ENCODE peak calls at places on chromosomes 7 and 10, in four cellular contexts. Y, Z, L and Q are unnamed samples.

GRCh38 chr10:59099536-59099935 is 76.9 kb upstream of the PHYHIPL start:
- DNase-seq in Y (no peak), L (no peak), Z (no peak), Q (no peak)

GRCh38 chr10:125123363-125124113 is 36.8 kb downstream of the CTBP2 start:
- DNase-seq in L (no peak), Y (no peak), Z (peak; percentile 95), Q (peak; percentile 57)

GRCh38 chr7:33733865-33734650 is 171.3 kb upstream of the BMPER start:
- DNase-seq in Z (no peak), L (no peak), Y (no peak), Q (no peak)

GRCh38 chr10:43861966-43862751 is 213.5 kb upstream of the ZNF32 start:
- DNase-seq in L (no peak), Z (peak; percentile 82), Y (no peak), Q (peak; percentile 57)

GRCh38 chr10:49700997-49701396 is 21.5 kb downstream of the C10orf53 start:
- DNase-seq in Y (no peak), Z (no peak), L (no peak), Q (no peak)

GRCh38 chr7:93889261-93889660 is 1.3 kb downstream of the TFPI2 start:
- DNase-seq in Z (peak; percentile 80), Y (no peak), L (no peak), Q (no peak)

GRCh38 chr7:111210996-111211395 is 120.1 kb downstream of the LRRN3 start:
- DNase-seq in Y (no peak), Z (peak; percentile 58), L (no peak), Q (no peak)

GRCh38 chr7:127769696-127770400 is 117.9 kb downstream of the SND1 start:
- DNase-seq in Y (no peak), L (no peak), Z (peak; percentile 30), Q (no peak)

GRCh38 chr7:138934861-138935260 is 46.3 kb downstream of the KIAA1549 start:
- DNase-seq in L (no peak), Y (no peak), Z (peak; percentile 41), Q (no peak)

GRCh38 chr10:89047397-89047796 is 56.8 kb downstream of the FAS start:
- DNase-seq in L (no peak), Y (no peak), Z (no peak), Q (no peak)

GRCh38 chr10:61828788-61829187 is 72.7 kb upstream of the ARID5B start:
- DNase-seq in Z (no peak), Y (no peak), L (no peak), Q (no peak)

GRCh38 chr10:22341936-22342222 is 3.4 kb upstream of the SPAG6 start:
- DNase-seq in Y (no peak), L (no peak), Z (no peak), Q (no peak)

GRCh38 chr10:4672199-4672598 is 153.8 kb upstream of the AKR1E2 start:
- DNase-seq in L (no peak), Y (no peak), Z (peak; percentile 46), Q (no peak)

GRCh38 chr10:14820010-14820774 is 17.6 kb downstream of the CDNF start:
- DNase-seq in L (no peak), Z (peak; percentile 75), Y (no peak), Q (no peak)

GRCh38 chr10:47287805-47288204 is 12.2 kb upstream of the GDF10 start:
- DNase-seq in L (no peak), Z (no peak), Y (no peak), Q (no peak)

GRCh38 chr10:62511656-62512055 is 137.5 kb downstream of the ZNF365 start:
- DNase-seq in Y (no peak), L (no peak), Z (no peak), Q (no peak)

GRCh38 chr10:75976681-75977080 is 545.3 kb downstream of the LRMDA start:
- DNase-seq in Z (no peak), Y (no peak), L (no peak), Q (no peak)

GRCh38 chr7:101814996-101815825 is 2.2 kb upstream of the CUX1 start:
- DNase-seq in Y (peak; percentile 76), Z (no peak), L (peak; percentile 70), Q (no peak)

GRCh38 chr7:72335561-72336381 is 76.4 kb downstream of the CALN1 start:
- DNase-seq in Z (no peak), Y (no peak), L (no peak), Q (no peak)

GRCh38 chr7:72336887-72337821 is 75.0 kb downstream of the CALN1 start:
- DNase-seq in L (no peak), Z (no peak), Y (no peak), Q (no peak)

GRCh38 chr7:72334733-72335132 is 77.4 kb downstream of the CALN1 start:
- DNase-seq in Y (no peak), Z (no peak), L (no peak), Q (no peak)

GRCh38 chr7:72337822-72338167 is 74.3 kb downstream of the CALN1 start:
- DNase-seq in L (no peak), Y (no peak), Z (no peak), Q (no peak)

GRCh38 chr7:72336382-72336886 is 75.7 kb downstream of the CALN1 start:
- DNase-seq in L (no peak), Y (no peak), Z (no peak), Q (no peak)
- H3K4me3 ChIP-seq in L (no peak overlapping the region), Y (no peak overlapping the region), Z (no peak overlapping the region), Q (no peak overlapping the region)

GRCh38 chr10:99781734-99782429 is 558 bp upstream of the ABCC2 start:
- DNase-seq in Y (no peak), Z (no peak), L (no peak), Q (no peak)
- H3K4me3 ChIP-seq in Y (no peak overlapping the region), Z (no peak overlapping the region), L (no peak overlapping the region), Q (no peak overlapping the region)

GRCh38 chr7:120395526-120396019 is 122.6 kb downstream of the KCND2 start:
- DNase-seq in Z (no peak), Y (no peak), L (no peak), Q (no peak)

GRCh38 chr7:120398284-120399000 is 125.5 kb downstream of the KCND2 start:
- DNase-seq in L (no peak), Y (no peak), Z (no peak), Q (no peak)

DNA sequence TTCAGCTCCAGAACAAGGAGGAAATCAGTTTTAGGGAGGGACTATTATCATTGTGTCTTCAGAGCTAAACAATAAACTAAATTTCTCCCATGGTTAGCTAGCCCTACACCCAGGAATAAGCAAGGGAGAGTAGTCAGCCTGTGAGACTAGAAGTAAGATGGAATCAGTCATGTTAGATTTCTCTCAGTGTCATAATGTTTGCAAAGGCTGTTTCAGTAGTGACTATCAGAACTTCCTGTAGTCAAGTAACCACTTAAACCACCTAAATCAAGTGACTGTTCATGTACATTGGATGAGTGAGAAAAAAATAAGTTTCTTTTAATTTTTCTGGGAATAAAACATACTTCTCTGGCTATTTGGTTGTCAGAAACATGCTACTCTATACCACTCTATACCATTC is 121.6 kb downstream of the KCND2 start:
- DNase-seq in L (no peak), Z (no peak), Y (no peak), Q (no peak)
- H3K4me3 ChIP-seq in L (no peak overlapping the region), Z (no peak overlapping the region), Y (no peak overlapping the region), Q (no peak overlapping the region)

DNA sequence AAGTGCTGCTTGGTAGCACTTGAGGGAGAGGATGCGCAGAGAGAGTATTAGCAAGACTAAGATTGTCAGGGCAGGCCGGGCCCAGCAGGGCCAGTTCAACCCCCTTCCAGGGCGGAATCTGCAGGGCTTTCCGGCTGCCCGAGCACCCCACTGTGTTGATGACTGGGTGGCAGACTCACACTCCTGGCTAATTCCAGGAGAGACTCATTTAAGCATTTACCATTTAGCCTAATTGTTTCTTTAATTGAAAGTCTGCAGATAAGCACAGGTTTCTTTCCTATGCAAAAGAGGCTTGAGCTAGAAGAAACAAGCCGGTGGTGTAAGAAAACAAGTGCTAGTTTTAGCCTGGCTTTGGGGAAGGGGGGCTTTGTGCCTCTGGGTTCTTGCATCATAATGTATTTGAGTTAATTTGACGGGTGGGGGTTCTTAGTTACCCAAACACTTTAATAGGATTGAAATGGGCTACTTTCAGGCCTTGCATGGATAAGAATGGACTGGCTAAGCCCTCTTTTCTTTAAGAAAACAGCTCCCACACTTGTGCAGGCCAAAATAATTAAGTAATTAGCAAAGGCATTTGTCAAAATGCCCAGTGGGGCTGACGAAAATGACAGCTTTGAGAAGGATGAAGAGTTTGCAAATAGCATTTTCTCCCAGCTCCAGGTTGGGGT is 201.3 kb downstream of the MYOF start:
- DNase-seq in L (no peak), Z (no peak), Y (no peak), Q (no peak)
- H3K4me3 ChIP-seq in L (no peak overlapping the region), Z (no peak overlapping the region), Y (no peak overlapping the region), Q (no peak overlapping the region)

DNA sequence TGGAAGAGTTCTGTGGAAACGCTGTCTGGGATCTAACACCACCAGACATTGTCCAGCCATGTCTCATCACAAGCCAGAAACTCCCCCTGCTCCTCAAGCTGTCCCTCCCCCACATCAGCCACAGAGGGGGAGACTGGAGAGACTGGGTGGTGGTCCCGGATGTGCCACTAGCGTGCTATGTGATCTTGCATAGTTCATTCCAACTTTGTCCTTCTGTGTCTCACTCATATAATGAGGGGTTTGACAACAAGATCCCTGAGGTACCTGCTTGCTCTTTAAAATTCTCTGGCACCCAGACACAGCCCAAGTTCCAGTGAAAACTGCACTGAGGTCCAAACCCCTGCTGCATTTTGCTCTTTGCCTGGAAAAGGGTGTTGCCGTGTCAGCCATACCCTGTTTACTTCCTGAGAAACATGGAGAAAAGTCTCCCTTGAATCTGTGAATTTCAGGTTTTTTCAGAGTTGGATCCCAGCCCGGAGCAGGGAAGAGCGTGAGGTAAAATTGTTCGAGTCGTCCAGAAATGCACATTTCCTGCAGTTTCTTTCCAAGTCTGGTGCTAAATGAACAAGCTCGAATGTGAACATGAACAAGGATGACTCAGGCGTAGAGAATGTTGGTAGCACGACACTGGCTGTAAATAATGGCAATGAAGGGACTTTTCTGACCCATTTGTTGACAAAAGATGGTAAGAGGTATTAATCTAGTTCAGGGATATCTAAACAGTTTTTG is 156.6 kb downstream of the CCDC3 start:
- DNase-seq in Y (no peak), Z (peak; percentile 90), L (no peak), Q (no peak)
- H3K4me3 ChIP-seq in Y (no peak overlapping the region), Z (no peak overlapping the region), L (no peak overlapping the region), Q (peak overlapping the region; percentile 53)

GRCh38 chr10:110003524-110003885 is 4.3 kb upstream of the ADD3 start:
- DNase-seq in L (no peak), Y (no peak), Z (no peak), Q (no peak)
- H3K4me3 ChIP-seq in L (no peak overlapping the region), Y (no peak overlapping the region), Z (no peak overlapping the region), Q (no peak overlapping the region)

GRCh38 chr10:120415709-120416330 is 41.2 kb upstream of the PLPP4 start:
- DNase-seq in Z (peak; percentile 96), L (no peak), Y (no peak), Q (no peak)
- H3K4me3 ChIP-seq in Z (no peak overlapping the region), L (no peak overlapping the region), Y (no peak overlapping the region), Q (no peak overlapping the region)